ENCODE peak calls at places on chromosomes 2 and 18, in ten cellular contexts. F is T-helper 9 cell; O is AG08396; B is NCI-H774; Y is activated CD4-positive, alpha-beta T cell treated with anti-CD3 and anti-CD28 coated beads, Interleukin-2, amount 50 U/mL, for 24 hours; S is NCI-H1105; N is H4; V is epithelial cell of esophagus; A is hippocampal formation; J is endothelial cell. X is an unnamed sample.

GRCh38 chr2:197705912-197706838 is 1.0 kb downstream of the MARS2 start:
- DNase-seq in F (peak; percentile 16), O (peak; percentile 10), B (no peak), Y (no peak), S (no peak), N (no peak), V (peak; percentile 4), A (no peak), J (peak; percentile 44), X (peak; percentile 22)

GRCh38 chr18:46702399-46702798 is 45.4 kb upstream of the LOXHD1 start:
- DNase-seq in F (no peak), O (no peak), B (no peak), Y (no peak), S (no peak), N (no peak), V (no peak), A (no peak), J (no peak), X (no peak)

GRCh38 chr2:45145073-45145899 is 136.0 kb upstream of the SIX2 start:
- DNase-seq in F (no peak), O (no peak), B (no peak), Y (no peak), S (no peak), N (no peak), V (no peak), A (no peak), J (no peak), X (no peak)

GRCh38 chr2:11738589-11739436 is 7.6 kb upstream of the LPIN1 start:
- DNase-seq in F (no peak), O (peak; percentile 69), B (no peak), Y (no peak), S (no peak), N (peak; percentile 55), V (peak; percentile 34), A (no peak), J (peak; percentile 55), X (peak; percentile 84)

GRCh38 chr2:112065966-112066365 is 10.9 kb downstream of the TMEM87B start:
- DNase-seq in F (no peak), O (peak; percentile 65), B (no peak), Y (no peak), S (no peak), N (peak; percentile 45), V (peak; percentile 62), A (no peak), J (no peak), X (peak; percentile 74)

GRCh38 chr2:38261569-38262513 is 115.2 kb downstream of the ATL2 start:
- DNase-seq in F (no peak), O (no peak), B (no peak), Y (peak; percentile 13), S (no peak), N (no peak), V (no peak), A (no peak), J (no peak), X (no peak)

GRCh38 chr2:158600155-158600802 is 143.5 kb downstream of the PKP4 start:
- DNase-seq in F (no peak), O (peak; percentile 77), B (no peak), Y (no peak), S (no peak), N (peak; percentile 77), V (peak; percentile 90), A (peak; percentile 4), J (no peak), X (peak; percentile 86)

GRCh38 chr18:34493099-34493544 is 217.0 kb upstream of the DTNA start:
- DNase-seq in F (no peak), O (peak; percentile 68), B (peak; percentile 80), Y (no peak), S (peak; percentile 81), N (peak; percentile 88), V (peak; percentile 89), A (peak; percentile 69), J (peak; percentile 71), X (peak; percentile 77)

GRCh38 chr2:12046641-12047040 is 300.2 kb downstream of the LPIN1 start:
- DNase-seq in F (no peak), O (peak; percentile 60), B (no peak), Y (no peak), S (no peak), N (no peak), V (peak; percentile 65), A (no peak), J (no peak), X (peak; percentile 77)

X was measured in AG20443.